ENCODE peak calls at places on chromosomes 1 and 21, in ten cellular contexts. Z, H, X, D, O, T, N, L, P and Q are unnamed samples.

GRCh38 chr1:176167210-176167609 is 39.9 kb downstream of the COP1 start:
- DNase-seq in Z (no peak), H (no peak), X (no peak), D (no peak), O (no peak), T (no peak), N (no peak), L (no peak), P (no peak), Q (no peak)

GRCh38 chr1:67261646-67262045 is 46.0 kb upstream of the IL12RB2 start:
- DNase-seq in Z (no peak), H (no peak), X (no peak), D (peak; percentile 5), O (no peak), T (peak; percentile 5), N (no peak), L (no peak), P (no peak), Q (no peak)

GRCh38 chr1:54950361-54951163 is 29.9 kb upstream of the TMEM61 start:
- DNase-seq in Z (peak; percentile 69), H (peak; percentile 84), X (peak; percentile 54), D (peak; percentile 80), O (peak; percentile 90), T (peak; percentile 93), N (peak; percentile 79), L (peak; percentile 93), P (peak; percentile 34), Q (peak; percentile 80)

GRCh38 chr1:206909167-206909882 is 12.1 kb downstream of the IL24 start:
- DNase-seq in Z (peak; percentile 73), H (no peak), X (peak; percentile 48), D (peak; percentile 96), O (peak; percentile 66), T (no peak), N (peak; percentile 80), L (peak; percentile 94), P (peak; percentile 87), Q (peak; percentile 89)

GRCh38 chr1:54857066-54857660 is 29.8 kb downstream of the DHCR24 start:
- DNase-seq in Z (no peak), H (no peak), X (no peak), D (no peak), O (no peak), T (peak; percentile 54), N (peak; percentile 43), L (no peak), P (no peak), Q (no peak)

GRCh38 chr1:232426801-232427200 is 203.1 kb downstream of the SIPA1L2 start:
- DNase-seq in Z (no peak), H (peak; percentile 83), X (no peak), D (no peak), O (no peak), T (no peak), N (no peak), L (peak; percentile 87), P (no peak), Q (no peak)

GRCh38 chr21:31480228-31480627 is 136.2 kb upstream of the TIAM1 start:
- DNase-seq in Z (no peak), H (no peak), X (no peak), D (no peak), O (no peak), T (no peak), N (no peak), L (no peak), P (no peak), Q (no peak)

GRCh38 chr1:186297439-186297838 is 77.6 kb downstream of the TPR start:
- DNase-seq in Z (no peak), H (no peak), X (no peak), D (no peak), O (no peak), T (no peak), N (no peak), L (peak; percentile 13), P (no peak), Q (no peak)

GRCh38 chr1:74317663-74318062 is 82.5 kb downstream of the TNNI3K start:
- DNase-seq in Z (no peak), H (no peak), X (no peak), D (no peak), O (no peak), T (no peak), N (no peak), L (no peak), P (no peak), Q (no peak)

GRCh38 chr1:92754000-92754787 is 30.7 kb downstream of the EVI5 start:
- DNase-seq in Z (no peak), H (peak; percentile 90), X (no peak), D (no peak), O (no peak), T (peak; percentile 73), N (no peak), L (peak; percentile 60), P (no peak), Q (no peak)

GRCh38 chr21:33969600-33969999 is 54.0 kb upstream of the ATP5PO start:
- DNase-seq in Z (no peak), H (no peak), X (no peak), D (no peak), O (no peak), T (no peak), N (no peak), L (no peak), P (no peak), Q (no peak)

GRCh38 chr21:29904359-29905282 is 35.2 kb downstream of the GRIK1 start:
- DNase-seq in Z (no peak), H (no peak), X (no peak), D (no peak), O (no peak), T (no peak), N (no peak), L (peak; percentile 24), P (no peak), Q (no peak)

GRCh38 chr1:154104433-154105082 is 50.3 kb downstream of the NUP210L start:
- DNase-seq in Z (no peak), H (no peak), X (no peak), D (no peak), O (no peak), T (no peak), N (no peak), L (no peak), P (no peak), Q (no peak)
- TF ChIP-seq CTCF in Z (no peak), H (no peak), X (no peak), D (no peak), O (no peak), T (no peak), N (no peak), L (no peak), P (no peak), Q (no peak)

GRCh38 chr1:51728611-51729155 is 111.8 kb downstream of the OSBPL9 start:
- DNase-seq in Z (no peak), H (peak; percentile 10), X (no peak), D (no peak), O (no peak), T (no peak), N (no peak), L (no peak), P (no peak), Q (no peak)
- H3K27ac ChIP-seq in Z (peak overlapping the region; percentile 85), H (peak overlapping the region; percentile 68), X (peak overlapping the region; percentile 91), D (peak overlapping the region; percentile 91), O (no peak overlapping the region), T (peak overlapping the region; percentile 10), N (no peak overlapping the region), L (no peak overlapping the region), P (no peak overlapping the region), Q (no peak overlapping the region)

GRCh38 chr1:19484338-19484792 is 974 bp downstream of the CAPZB start:
- DNase-seq in Z (no peak), H (no peak), X (no peak), D (no peak), O (no peak), T (no peak), N (no peak), L (no peak), P (no peak), Q (no peak)

GRCh38 chr1:19484793-19485361 is 462 bp downstream of the CAPZB start:
- DNase-seq in Z (peak; percentile 23), H (no peak), X (no peak), D (no peak), O (no peak), T (peak; percentile 36), N (peak; percentile 80), L (no peak), P (peak; percentile 50), Q (no peak)

GRCh38 chr1:19483261-19483660 is 2.1 kb downstream of the CAPZB start:
- DNase-seq in Z (no peak), H (no peak), X (no peak), D (no peak), O (no peak), T (no peak), N (no peak), L (no peak), P (no peak), Q (no peak)

GRCh38 chr1:19483691-19484090 is 1.6 kb downstream of the CAPZB start:
- DNase-seq in Z (no peak), H (no peak), X (no peak), D (no peak), O (no peak), T (no peak), N (no peak), L (no peak), P (no peak), Q (no peak)

GRCh38 chr1:19485362-19486187 is at the start of gene CAPZB:
- DNase-seq in Z (peak; percentile 83), H (peak; percentile 81), X (peak; percentile 97), D (peak; percentile 94), O (peak; percentile 94), T (peak; percentile 95), N (peak; percentile 94), L (peak; percentile 93), P (peak; percentile 95), Q (peak; percentile 94)
- H3K4me1 ChIP-seq in Z (peaks cover 34% of the 10 kb centered on the region), H (peaks cover 25% of the 10 kb centered on the region), X (peaks cover 74% of the 10 kb centered on the region), D (peaks cover 48% of the 10 kb centered on the region), O (peaks cover 38% of the 10 kb centered on the region), T (peaks cover 27% of the 10 kb centered on the region), N (peaks cover 69% of the 10 kb centered on the region), L (peaks cover 35% of the 10 kb centered on the region), P (peaks cover 13% of the 10 kb centered on the region), Q (peaks cover 35% of the 10 kb centered on the region)

GRCh38 chr1:179953974-179954493 is 576 bp upstream of the CEP350 start:
- DNase-seq in Z (peak; percentile 18), H (peak; percentile 51), X (no peak), D (peak; percentile 44), O (peak; percentile 40), T (peak; percentile 72), N (no peak), L (no peak), P (peak; percentile 26), Q (peak; percentile 34)
- TF ChIP-seq CTCF in Z (no peak), H (peak; percentile 24), X (peak; percentile 39), D (no peak), O (peak; percentile 10), T (peak; percentile 20), N (peak; percentile 20), L (peak; percentile 37), P (no peak), Q (no peak)

DNA sequence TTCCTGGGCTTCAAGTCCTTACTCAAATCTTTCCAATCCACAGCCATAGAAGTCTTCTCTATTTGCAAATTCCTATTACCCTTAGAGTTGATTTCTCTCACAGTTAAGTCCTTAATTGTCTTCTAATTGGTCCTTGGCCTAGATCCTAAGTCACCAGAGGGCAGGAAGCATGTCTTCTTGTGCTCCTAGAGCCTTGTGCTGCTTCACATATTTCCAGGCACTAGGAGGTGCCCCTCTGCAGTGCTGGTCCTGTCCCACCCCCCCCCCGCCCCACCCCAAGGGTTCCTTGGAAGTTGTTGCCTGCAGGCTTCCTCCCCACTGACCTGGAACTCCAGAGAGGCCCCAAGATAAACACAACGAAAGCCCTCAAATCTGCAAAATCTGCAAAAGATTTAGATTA is 28.1 kb upstream of the TARBP1 start:
- DNase-seq in Z (no peak), H (no peak), X (no peak), D (no peak), O (no peak), T (no peak), N (no peak), L (no peak), P (no peak), Q (no peak)
- H3K27ac ChIP-seq in Z (peak overlapping the region; percentile 42), H (no peak overlapping the region), X (no peak overlapping the region), D (no peak overlapping the region), O (no peak overlapping the region), T (no peak overlapping the region), N (no peak overlapping the region), L (no peak overlapping the region), P (no peak overlapping the region), Q (no peak overlapping the region)